ENCODE peak calls at places on chromosome 16, in four cellular contexts. One of them, this sample, is unnamed.
A peak's percentile ranks its signal among the peaks of the same experiment; 100 is the strongest.

GRCh38 chr16:14057878-14058382 is 13.2 kb upstream of the MRTFB start:
- DNase-seq in progenitor cell of endocrine pancreas: no peak
- DNase-seq in AG10803: no peak
- DNase-seq in NCI-H446: no peak
- DNase-seq in this sample: no peak

GRCh38 chr16:73060948-73061495 is 13.1 kb upstream of the ZFHX3 start:
- DNase-seq in progenitor cell of endocrine pancreas: no peak
- DNase-seq in AG10803: no peak
- DNase-seq in NCI-H446: no peak
- DNase-seq in this sample: no peak

GRCh38 chr16:28324235-28324886 is 32.0 kb downstream of the SBK1 start:
- DNase-seq in progenitor cell of endocrine pancreas: no peak
- DNase-seq in AG10803: no peak
- DNase-seq in NCI-H446: no peak
- DNase-seq in this sample: peak; percentile 13

GRCh38 chr16:71406316-71406715 is 35.5 kb downstream of the TLE7 start:
- DNase-seq in progenitor cell of endocrine pancreas: no peak
- DNase-seq in AG10803: no peak
- DNase-seq in NCI-H446: no peak
- DNase-seq in this sample: no peak

GRCh38 chr16:84454611-84455010 is 49.8 kb downstream of the MEAK7 start:
- DNase-seq in progenitor cell of endocrine pancreas: no peak
- DNase-seq in AG10803: no peak
- DNase-seq in NCI-H446: no peak
- DNase-seq in this sample: no peak

GRCh38 chr16:28012031-28012445 is 51.5 kb downstream of the GSG1L start:
- DNase-seq in progenitor cell of endocrine pancreas: no peak
- DNase-seq in AG10803: no peak
- DNase-seq in NCI-H446: no peak
- DNase-seq in this sample: no peak

GRCh38 chr16:3646348-3646920 is 8.1 kb upstream of the DNASE1 start:
- DNase-seq in progenitor cell of endocrine pancreas: no peak
- DNase-seq in AG10803: no peak
- DNase-seq in NCI-H446: no peak
- DNase-seq in this sample: peak; percentile 73

GRCh38 chr16:89373355-89374110 is 116.8 kb downstream of the ANKRD11 start:
- DNase-seq in progenitor cell of endocrine pancreas: no peak
- DNase-seq in AG10803: peak; percentile 22
- DNase-seq in NCI-H446: no peak
- DNase-seq in this sample: peak; percentile 72

GRCh38 chr16:19833581-19833980 is 51.1 kb downstream of the GPRC5B start:
- DNase-seq in progenitor cell of endocrine pancreas: no peak
- DNase-seq in AG10803: no peak
- DNase-seq in NCI-H446: no peak
- DNase-seq in this sample: no peak

GRCh38 chr16:16150117-16150877 is 73.0 kb downstream of the ABCC6 start:
- DNase-seq in progenitor cell of endocrine pancreas: no peak
- DNase-seq in AG10803: peak; percentile 62
- DNase-seq in NCI-H446: no peak
- DNase-seq in this sample: peak; percentile 85

GRCh38 chr16:23362460-23363317 is 60.6 kb downstream of the SCNN1B start:
- DNase-seq in progenitor cell of endocrine pancreas: no peak
- DNase-seq in AG10803: no peak
- DNase-seq in NCI-H446: no peak
- DNase-seq in this sample: peak; percentile 88